ENCODE peak calls at places on chromosomes 16 and 17, in nine cellular contexts. S, X, B, N, I, F, R, M and T are unnamed samples.

GRCh38 chr17:77822302-77823030 is 136.0 kb upstream of the TNRC6C start:
- DNase-seq in S (no peak), X (no peak), B (no peak), N (no peak), I (no peak), F (peak), R (no peak), M (no peak), T (no peak)

GRCh38 chr17:20613248-20613647 is 33.7 kb downstream of the CDRT15L2 start:
- DNase-seq in S (no peak), X (no peak), B (no peak), N (no peak), I (no peak), F (no peak), R (no peak), M (no peak), T (no peak)

GRCh38 chr16:31301708-31302400 is 42.1 kb downstream of the ITGAM start:
- DNase-seq in S (peak), X (no peak), B (peak), N (peak), I (no peak), F (peak), R (no peak), M (no peak), T (no peak)

GRCh38 chr17:37399404-37399803 is 7.2 kb downstream of the ACACA start:
- DNase-seq in S (no peak), X (no peak), B (no peak), N (peak), I (no peak), F (no peak), R (no peak), M (no peak), T (no peak)

GRCh38 chr16:89690392-89690901 is 4.0 kb downstream of the CDK10 start:
- DNase-seq in S (no peak), X (no peak), B (no peak), N (no peak), I (no peak), F (no peak), R (no peak), M (no peak), T (no peak)

GRCh38 chr17:44995602-44996001 is 27.5 kb upstream of the C1QL1 start:
- DNase-seq in S (no peak), X (no peak), B (no peak), N (no peak), I (no peak), F (no peak), R (no peak), M (no peak), T (no peak)

GRCh38 chr17:14038206-14038605 is 31.1 kb upstream of the COX10 start:
- DNase-seq in S (no peak), X (no peak), B (no peak), N (peak), I (no peak), F (no peak), R (no peak), M (no peak), T (no peak)

GRCh38 chr17:65406552-65406951 is 154.9 kb downstream of the AXIN2 start:
- DNase-seq in S (no peak), X (no peak), B (no peak), N (no peak), I (no peak), F (no peak), R (no peak), M (no peak), T (no peak)

GRCh38 chr17:76566988-76567431 is 18.6 kb downstream of the ST6GALNAC2 start:
- DNase-seq in S (peak), X (no peak), B (no peak), N (no peak), I (no peak), F (no peak), R (no peak), M (no peak), T (no peak)

GRCh38 chr17:63250830-63251229 is 195.3 kb downstream of the CYB561 start:
- DNase-seq in S (no peak), X (no peak), B (no peak), N (no peak), I (no peak), F (no peak), R (no peak), M (no peak), T (no peak)

GRCh38 chr17:74521701-74522201 is 9.5 kb downstream of the CD300LB start:
- DNase-seq in S (no peak), X (no peak), B (peak), N (no peak), I (peak), F (no peak), R (no peak), M (no peak), T (no peak)

GRCh38 chr17:1108810-1109605 is 70.8 kb downstream of the ABR start:
- DNase-seq in S (peak), X (peak), B (no peak), N (peak), I (peak), F (no peak), R (peak), M (no peak), T (no peak)